ENCODE peak calls at places on chromosomes 3 and 15, in five cellular contexts. X is ovary; S is breast epithelium; I is CD4-positive, CD25-positive, alpha-beta regulatory T cell; U is kidney epithelial cell. A is an unnamed sample. For H3K27me3, the result is how much of the 10 kb centered on the place peaks cover.

GRCh38 chr15:26102988-26103387 is 239.9 kb upstream of the ATP10A start:
- DNase-seq in X (no peak), S (no peak), I (no peak), U (no peak), A (no peak)

GRCh38 chr3:143165211-143165610 is 45.6 kb downstream of the CHST2 start:
- DNase-seq in X (no peak), S (no peak), I (no peak), U (no peak), A (no peak)

GRCh38 chr3:170697803-170698350 is 112.0 kb upstream of the SLC7A14 start:
- DNase-seq in X (no peak), S (no peak), I (no peak), U (no peak), A (no peak)

GRCh38 chr15:60589728-60590127 is 110.8 kb upstream of the ICE2 start:
- DNase-seq in X (no peak), S (no peak), I (no peak), U (no peak), A (no peak)

GRCh38 chr3:54538346-54538745 is 389.5 kb downstream of the LRTM1 start:
- DNase-seq in X (no peak), S (no peak), I (no peak), U (no peak), A (no peak)

GRCh38 chr3:176663819-176664218 is 533.5 kb downstream of the TBL1XR1 start:
- DNase-seq in X (no peak), S (no peak), I (no peak), U (peak), A (peak)

GRCh38 chr3:29099296-29099695 is 181.6 kb upstream of the RBMS3 start:
- DNase-seq in X (no peak), S (no peak), I (no peak), U (no peak), A (no peak)

GRCh38 chr3:126538966-126539365 is 15.0 kb downstream of the CHST13 start:
- DNase-seq in X (no peak), S (no peak), I (no peak), U (no peak), A (no peak)

GRCh38 chr3:1954632-1955031 is 144.0 kb upstream of the CNTN4 start:
- DNase-seq in X (no peak), S (no peak), I (no peak), U (no peak), A (no peak)

GRCh38 chr3:194293546-194294198 is 57.5 kb downstream of the CPN2 start:
- DNase-seq in X (peak), S (no peak), I (no peak), U (no peak), A (no peak)

GRCh38 chr15:64851503-64851840 is 9.8 kb downstream of the PLEKHO2 start:
- DNase-seq in X (no peak), S (no peak), I (no peak), U (no peak), A (no peak)

GRCh38 chr3:13650210-13651056 is 101.5 kb downstream of the FBLN2 start:
- DNase-seq in X (peak), S (peak), I (peak), U (no peak), A (peak)

GRCh38 chr3:32734756-32735155 is 49.8 kb downstream of the CNOT10 start:
- DNase-seq in X (no peak), S (no peak), I (no peak), U (no peak), A (no peak)

GRCh38 chr3:94115482-94115881 is 52.6 kb downstream of the NSUN3 start:
- DNase-seq in X (no peak), S (no peak), I (no peak), U (no peak), A (no peak)

GRCh38 chr3:136787226-136787793 is 31.6 kb upstream of the SLC35G2 start:
- DNase-seq in X (no peak), S (no peak), I (no peak), U (no peak), A (no peak)

GRCh38 chr3:78721771-78722543 is 1045.8 kb downstream of the ROBO1 start:
- DNase-seq in X (no peak), S (no peak), I (no peak), U (no peak), A (no peak)

GRCh38 chr3:171833775-171834460 is 9.2 kb upstream of the TMEM212 start:
- DNase-seq in X (no peak), S (no peak), I (no peak), U (no peak), A (peak)

GRCh38 chr3:37536799-37537311 is 324.8 kb upstream of the CTDSPL start:
- DNase-seq in X (no peak), S (no peak), I (no peak), U (no peak), A (no peak)

GRCh38 chr15:94097567-94097966 is 133.8 kb upstream of the MCTP2 start:
- DNase-seq in X (no peak), S (no peak), I (no peak), U (no peak), A (peak)

GRCh38 chr3:185094691-185095090 is 58.2 kb downstream of the C3orf70 start:
- DNase-seq in X (no peak), S (no peak), I (no peak), U (no peak), A (no peak)

GRCh38 chr3:62873672-62874397 is 1.4 kb downstream of the CADPS start:
- DNase-seq in X (peak), S (no peak), I (no peak), U (no peak), A (peak)

GRCh38 chr3:37054370-37054769 is 61.1 kb downstream of the MLH1 start:
- DNase-seq in X (no peak), S (no peak), I (no peak), U (no peak), A (no peak)

GRCh38 chr3:195815169-195815771 is 3.5 kb upstream of the MUC4 start:
- DNase-seq in X (no peak), S (peak), I (no peak), U (peak), A (no peak)

GRCh38 chr15:66593219-66593780 is 27.5 kb upstream of the LCTL start:
- DNase-seq in X (no peak), S (no peak), I (no peak), U (no peak), A (no peak)

GRCh38 chr3:114445233-114445632 is 151.4 kb downstream of the TIGIT start:
- DNase-seq in X (no peak), S (no peak), I (no peak), U (no peak), A (no peak)

GRCh38 chr3:177813322-177813721 is 616.0 kb upstream of the TBL1XR1 start:
- DNase-seq in X (no peak), S (no peak), I (no peak), U (no peak), A (no peak)

GRCh38 chr15:99477745-99478525 is 87.8 kb upstream of the MEF2A start:
- DNase-seq in X (no peak), S (no peak), I (no peak), U (no peak), A (no peak)

GRCh38 chr3:56825579-56826438 is 24.1 kb upstream of the ARHGEF3 start:
- DNase-seq in X (no peak), S (no peak), I (no peak), U (no peak), A (no peak)

GRCh38 chr15:74829500-74829899 is 3.1 kb downstream of the CPLX3 start:
- DNase-seq in X (no peak), S (no peak), I (no peak), U (no peak), A (no peak)

GRCh38 chr15:88385078-88385700 is 82.0 kb downstream of the MRPL46 start:
- DNase-seq in X (no peak), S (no peak), I (no peak), U (peak), A (no peak)

GRCh38 chr3:136351905-136352304 is 101.8 kb downstream of the PCCB start:
- DNase-seq in X (no peak), S (no peak), I (no peak), U (no peak), A (no peak)

GRCh38 chr3:177179281-177180067 is 17.8 kb downstream of the TBL1XR1 start:
- DNase-seq in X (no peak), S (no peak), I (no peak), U (no peak), A (no peak)

GRCh38 chr15:38696790-38697495 is 132.3 kb upstream of the RASGRP1 start:
- DNase-seq in X (no peak), S (no peak), I (no peak), U (no peak), A (no peak)

GRCh38 chr15:76866716-76867321 is 38.3 kb downstream of the SCAPER start:
- DNase-seq in X (no peak), S (no peak), I (no peak), U (no peak), A (peak)

GRCh38 chr15:100116416-100117190 is 225.2 kb downstream of the ADAMTS17 start:
- DNase-seq in X (peak), S (no peak), I (no peak), U (no peak), A (no peak)

GRCh38 chr3:10185804-10186762 is 21.4 kb downstream of the IRAK2 start:
- DNase-seq in X (no peak), S (no peak), I (no peak), U (no peak), A (no peak)

GRCh38 chr3:63967675-63968611 is 55.4 kb downstream of the PSMD6 start:
- DNase-seq in X (peak), S (no peak), I (peak), U (peak), A (peak)

GRCh38 chr15:69755571-69756310 is 303.1 kb downstream of the RPLP1 start:
- DNase-seq in X (no peak), S (no peak), I (peak), U (peak), A (peak)

DNA sequence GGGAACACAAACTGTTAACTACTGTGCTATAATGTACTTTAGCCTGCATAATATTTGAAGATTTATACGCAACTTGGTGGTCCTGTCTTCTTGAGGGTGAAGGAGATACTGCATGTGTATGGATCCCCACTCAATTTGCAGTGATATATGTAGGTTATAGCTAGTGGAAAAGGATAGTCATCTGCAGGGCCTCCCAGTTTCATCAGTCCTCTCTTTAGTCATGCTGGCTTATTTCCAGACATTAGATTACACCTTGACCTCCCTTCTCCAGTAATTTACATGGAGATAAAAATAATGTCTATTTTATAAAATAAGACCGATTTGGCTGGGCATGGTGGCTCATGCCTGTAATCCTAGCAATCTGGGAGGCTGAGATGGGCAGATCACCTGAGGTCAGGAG is 3.7 kb downstream of the NR1D2 start:
- DNase-seq in X (no peak), S (no peak), I (no peak), U (no peak), A (peak)
- H3K4me3 ChIP-seq in X (no peak), S (no peak), I (no peak), U (no peak), A (no peak)

DNA sequence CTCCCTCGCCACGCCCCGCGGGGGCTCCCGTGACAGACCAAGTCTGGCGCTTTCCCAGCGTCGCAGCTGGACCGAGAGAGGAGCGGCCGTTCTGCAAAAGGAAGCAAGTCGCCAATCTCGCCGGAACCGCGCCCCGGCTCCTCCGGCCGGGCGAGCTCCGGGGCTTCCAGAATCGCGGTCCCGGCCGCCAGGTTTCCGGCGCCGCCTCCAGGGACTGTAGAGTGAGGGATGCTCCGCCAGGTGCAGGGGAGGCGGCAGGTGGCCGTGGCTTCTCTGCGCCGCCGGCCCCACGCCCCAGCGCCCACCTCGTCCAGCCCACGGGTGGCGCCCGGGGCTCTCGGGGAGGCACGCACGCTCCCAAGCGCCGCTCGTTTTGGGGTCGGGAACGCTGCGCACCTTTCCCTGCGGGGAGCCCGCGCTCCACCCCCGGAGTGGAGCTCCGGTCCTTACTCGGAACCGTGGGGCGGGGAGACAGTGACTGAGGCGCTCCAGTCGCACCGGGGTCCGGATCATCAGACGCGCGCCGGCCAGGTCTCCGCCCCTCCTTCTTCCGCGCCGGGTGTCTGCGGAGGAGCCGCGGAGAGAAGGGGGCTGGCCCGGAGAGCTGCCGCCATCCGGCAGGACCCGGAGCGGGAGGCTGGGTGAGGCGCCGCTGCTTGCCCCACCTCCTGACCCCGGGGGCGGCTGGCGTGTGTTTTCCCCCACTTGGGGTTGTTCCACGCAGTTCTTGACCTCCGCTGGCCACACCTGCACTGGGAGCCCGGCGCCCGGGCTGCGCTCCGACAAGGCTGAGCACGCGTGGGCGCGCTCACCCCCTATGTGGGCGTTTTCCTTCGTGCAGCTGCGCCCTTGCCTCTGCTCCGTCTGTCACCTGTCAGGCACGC is at the start of gene MCF2L2:
- DNase-seq in X (peak), S (no peak), I (peak), U (no peak), A (peak)
- H3K27me3 ChIP-seq in X (under half), S (under half), I (under half), U (under half), A (under half)

GRCh38 chr3:189721873-189722665 is 90.9 kb downstream of the TP63 start:
- DNase-seq in X (no peak), S (no peak), I (no peak), U (no peak), A (peak)

GRCh38 chr3:189720746-189721426 is 89.7 kb downstream of the TP63 start:
- DNase-seq in X (no peak), S (no peak), I (no peak), U (no peak), A (no peak)

GRCh38 chr3:189714991-189715961 is 84.1 kb downstream of the TP63 start:
- DNase-seq in X (no peak), S (no peak), I (no peak), U (peak), A (no peak)

GRCh38 chr3:189712906-189713483 is 81.8 kb downstream of the TP63 start:
- DNase-seq in X (no peak), S (no peak), I (no peak), U (no peak), A (no peak)

GRCh38 chr3:189718215-189718614 is 87.0 kb downstream of the TP63 start:
- DNase-seq in X (no peak), S (no peak), I (no peak), U (no peak), A (no peak)
- H3K4me3 ChIP-seq in X (no peak), S (no peak), I (no peak), U (no peak), A (no peak)

GRCh38 chr15:96417760-96418130 is 87.2 kb downstream of the NR2F2 start:
- DNase-seq in X (no peak), S (no peak), I (no peak), U (no peak), A (no peak)
- H3K27me3 ChIP-seq in X (under half), S (under half), I (under half), U (under half), A (under half)

DNA sequence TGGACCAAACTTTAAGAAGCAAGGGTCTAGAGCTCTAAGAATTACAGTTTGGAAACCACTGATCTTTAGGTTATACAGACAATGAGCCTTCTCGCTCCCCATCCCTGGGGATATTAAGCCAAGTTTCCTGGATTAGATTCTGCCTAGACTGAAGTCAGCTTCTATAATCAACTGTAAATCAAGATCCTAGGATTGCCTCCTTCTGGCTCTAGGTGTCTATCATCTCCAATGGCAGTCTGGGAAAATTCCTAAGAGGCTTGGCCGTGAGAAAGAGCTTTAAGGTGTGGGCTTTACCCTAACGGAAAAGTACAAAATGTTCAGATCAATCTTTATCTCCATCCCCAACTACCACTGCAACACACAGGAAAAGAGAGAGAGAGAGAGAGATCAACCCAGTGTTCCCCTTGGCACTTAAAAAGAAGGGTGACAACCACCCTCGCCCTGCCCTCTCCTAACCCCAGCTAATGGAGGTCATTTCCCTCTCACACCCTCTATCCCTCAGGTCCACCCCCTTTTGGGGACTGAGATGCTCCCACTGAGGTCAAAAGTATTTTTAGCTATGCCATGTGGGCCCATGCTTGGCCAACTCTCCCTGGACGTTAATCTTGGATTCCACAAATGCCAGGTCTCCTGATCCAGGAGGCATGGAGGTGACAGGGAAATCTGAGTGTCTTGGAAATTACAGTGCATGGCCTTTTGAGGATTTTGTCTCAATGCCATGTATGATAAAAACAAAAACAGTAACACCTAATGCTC is 202.8 kb upstream of the BCL6 start:
- DNase-seq in X (no peak), S (no peak), I (no peak), U (no peak), A (no peak)
- H3K4me3 ChIP-seq in X (no peak), S (no peak), I (no peak), U (no peak), A (no peak)

DNA sequence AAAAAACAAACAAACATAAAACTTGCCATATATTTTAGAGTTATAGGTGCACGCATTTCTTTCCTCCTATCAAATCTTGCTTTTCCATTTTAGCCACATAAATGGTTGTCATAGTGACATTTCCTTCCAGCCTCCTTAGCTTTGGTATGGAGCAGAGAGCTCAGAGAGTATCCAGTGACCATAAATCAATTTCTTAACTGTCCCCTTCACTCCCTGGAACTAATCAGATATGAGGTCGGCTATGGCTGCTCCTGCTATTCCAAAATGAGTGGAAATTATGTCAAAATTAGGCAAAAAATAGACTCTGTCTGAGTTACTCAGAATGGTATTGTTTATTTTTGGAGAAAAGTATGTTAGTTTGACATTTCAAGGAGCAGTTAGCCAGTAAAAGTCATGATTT is 164.6 kb downstream of the EBLN2 start:
- DNase-seq in X (no peak), S (no peak), I (no peak), U (no peak), A (no peak)
- H3K27me3 ChIP-seq in X (under half), S (under half), I (under half), U (under half), A (under half)

GRCh38 chr3:77051927-77052542 is 12.1 kb downstream of the ROBO2 start:
- DNase-seq in X (no peak), S (no peak), I (no peak), U (no peak), A (no peak)
- H3K4me3 ChIP-seq in X (no peak), S (no peak), I (no peak), U (no peak), A (no peak)

GRCh38 chr3:122975163-122975923 is 52.2 kb downstream of the SEMA5B start:
- DNase-seq in X (peak), S (peak), I (no peak), U (peak), A (no peak)

GRCh38 chr3:122974764-122975162 is 52.8 kb downstream of the SEMA5B start:
- DNase-seq in X (peak), S (no peak), I (no peak), U (no peak), A (no peak)

GRCh38 chr3:122975924-122976293 is 51.7 kb downstream of the SEMA5B start:
- DNase-seq in X (no peak), S (no peak), I (no peak), U (no peak), A (no peak)

GRCh38 chr3:122977645-122978466 is 49.7 kb downstream of the SEMA5B start:
- DNase-seq in X (no peak), S (no peak), I (no peak), U (peak), A (no peak)

GRCh38 chr3:122973893-122974615 is 53.5 kb downstream of the SEMA5B start:
- DNase-seq in X (no peak), S (no peak), I (no peak), U (no peak), A (no peak)
- H3K27me3 ChIP-seq in X (under half), S (under half), I (under half), U (under half), A (under half)

A was measured in small intestine.